ENCODE peak calls at places on chromosomes 6 and 20, in nine cellular contexts. Q, H, K, D, X, G, L, P and A are unnamed samples.

GRCh38 chr6:149060300-149060984 is 257.1 kb upstream of the TAB2 start:
- DNase-seq in Q (peak; percentile 71), H (no peak), K (no peak), D (peak; percentile 27), X (no peak), G (peak; percentile 43), L (no peak), P (no peak), A (no peak)

GRCh38 chr20:57130160-57130772 is 136.2 kb downstream of the BMP7 start:
- DNase-seq in Q (no peak), H (no peak), K (no peak), D (no peak), X (no peak), G (no peak), L (no peak), P (no peak), A (no peak)

GRCh38 chr6:160455484-160456213 is 107.5 kb downstream of the SLC22A3 start:
- DNase-seq in Q (peak; percentile 76), H (peak; percentile 50), K (peak; percentile 80), D (peak; percentile 47), X (peak; percentile 71), G (peak; percentile 67), L (peak; percentile 85), P (peak; percentile 87), A (no peak)

GRCh38 chr6:41315203-41315602 is 20.2 kb upstream of the NCR2 start:
- DNase-seq in Q (no peak), H (no peak), K (no peak), D (no peak), X (no peak), G (no peak), L (no peak), P (no peak), A (no peak)

GRCh38 chr6:93120154-93120742 is 299.1 kb downstream of the EPHA7 start:
- DNase-seq in Q (no peak), H (no peak), K (no peak), D (no peak), X (no peak), G (no peak), L (no peak), P (no peak), A (no peak)

GRCh38 chr20:10322073-10323012 is 103.7 kb downstream of the SNAP25 start:
- DNase-seq in Q (no peak), H (peak; percentile 26), K (no peak), D (no peak), X (no peak), G (no peak), L (no peak), P (peak; percentile 37), A (no peak)

GRCh38 chr6:14743465-14744211 is 502.2 kb upstream of the JARID2 start:
- DNase-seq in Q (no peak), H (no peak), K (no peak), D (peak; percentile 61), X (no peak), G (no peak), L (no peak), P (peak; percentile 89), A (no peak)

GRCh38 chr6:139247618-139248017 is 44.2 kb downstream of the TXLNB start:
- DNase-seq in Q (no peak), H (no peak), K (no peak), D (no peak), X (no peak), G (no peak), L (no peak), P (no peak), A (no peak)

GRCh38 chr6:3205913-3206312 is 21.5 kb downstream of the TUBB2B start:
- DNase-seq in Q (no peak), H (no peak), K (no peak), D (no peak), X (no peak), G (no peak), L (no peak), P (peak; percentile 67), A (no peak)

GRCh38 chr6:101779051-101779844 is 385.7 kb downstream of the GRIK2 start:
- DNase-seq in Q (no peak), H (peak; percentile 38), K (no peak), D (no peak), X (no peak), G (no peak), L (no peak), P (peak; percentile 18), A (no peak)

GRCh38 chr6:166955865-166956443 is 396 bp downstream of the RNASET2 start:
- DNase-seq in Q (no peak), H (no peak), K (no peak), D (peak; percentile 61), X (peak; percentile 92), G (peak; percentile 28), L (peak; percentile 94), P (no peak), A (no peak)

GRCh38 chr6:137013738-137014602 is 30.8 kb downstream of the IL20RA start:
- DNase-seq in Q (no peak), H (no peak), K (no peak), D (peak; percentile 33), X (peak; percentile 39), G (no peak), L (no peak), P (peak; percentile 69), A (no peak)

GRCh38 chr6:16196958-16197576 is 41.3 kb upstream of the GMPR start:
- DNase-seq in Q (no peak), H (no peak), K (no peak), D (no peak), X (no peak), G (no peak), L (no peak), P (no peak), A (no peak)

GRCh38 chr20:35461620-35462019 is 6.2 kb downstream of the CEP250 start:
- DNase-seq in Q (no peak), H (no peak), K (no peak), D (no peak), X (no peak), G (no peak), L (no peak), P (no peak), A (no peak)

GRCh38 chr6:169199625-169200335 is 53.9 kb downstream of the THBS2 start:
- DNase-seq in Q (no peak), H (no peak), K (no peak), D (no peak), X (no peak), G (no peak), L (no peak), P (no peak), A (no peak)

GRCh38 chr6:143782517-143782916 is 60.6 kb upstream of the LTV1 start:
- DNase-seq in Q (no peak), H (no peak), K (no peak), D (no peak), X (no peak), G (no peak), L (no peak), P (peak; percentile 29), A (no peak)

GRCh38 chr6:14673201-14673600 is 555.6 kb downstream of the CD83 start:
- DNase-seq in Q (no peak), H (no peak), K (no peak), D (no peak), X (no peak), G (no peak), L (no peak), P (peak; percentile 22), A (no peak)

GRCh38 chr6:87675004-87675681 is 26.9 kb downstream of the AKIRIN2 start:
- DNase-seq in Q (no peak), H (no peak), K (no peak), D (no peak), X (no peak), G (no peak), L (no peak), P (no peak), A (no peak)

GRCh38 chr6:157037165-157037564 is 260.0 kb downstream of the ARID1B start:
- DNase-seq in Q (no peak), H (no peak), K (no peak), D (no peak), X (peak; percentile 37), G (no peak), L (no peak), P (no peak), A (no peak)

GRCh38 chr6:156396068-156396771 is 381.0 kb upstream of the ARID1B start:
- DNase-seq in Q (no peak), H (no peak), K (no peak), D (no peak), X (peak; percentile 15), G (peak; percentile 24), L (no peak), P (no peak), A (no peak)

GRCh38 chr6:8191629-8192028 is 89.3 kb upstream of the EEF1E1 start:
- DNase-seq in Q (no peak), H (no peak), K (no peak), D (no peak), X (no peak), G (no peak), L (no peak), P (no peak), A (no peak)

GRCh38 chr6:158208226-158208807 is 40.2 kb downstream of the GTF2H5 start:
- DNase-seq in Q (no peak), H (no peak), K (no peak), D (no peak), X (no peak), G (no peak), L (no peak), P (no peak), A (no peak)